ENCODE peak calls at places on chromosomes 2 and 18, in five cellular contexts. C is kidney epithelial cell, J is astrocyte of the cerebellum, D is BJ, V is RWPE1. W is an unnamed sample.

GRCh38 chr2:15557947-15558346 is 3.2 kb downstream of the NBAS start:
- DNase-seq in C (no peak), D (no peak), J (no peak), V (no peak), W (no peak)

GRCh38 chr18:25875574-25875973 is 214.8 kb downstream of the SS18 start:
- DNase-seq in V (no peak), J (no peak), D (no peak), C (peak; percentile 5), W (no peak)

GRCh38 chr18:8609711-8610441 is 639 bp downstream of the RAB12 start:
- DNase-seq in D (no peak), C (no peak), V (no peak), J (no peak), W (no peak)

GRCh38 chr2:74922592-74923227 is 35.7 kb upstream of the POLE4 start:
- DNase-seq in C (no peak), D (no peak), V (no peak), J (no peak), W (no peak)

GRCh38 chr2:926896-927295 is 23.8 kb upstream of the SNTG2 start:
- DNase-seq in J (no peak), C (no peak), V (no peak), D (no peak), W (no peak)

GRCh38 chr2:149008381-149008780 is 30.1 kb upstream of the LYPD6B start:
- DNase-seq in J (no peak), D (no peak), V (no peak), C (no peak), W (no peak)

GRCh38 chr2:173354073-173354600 is 535 bp upstream of the CDCA7 start:
- DNase-seq in C (no peak), D (no peak), J (no peak), V (peak; percentile 65), W (no peak)

GRCh38 chr2:200471324-200471848 is 38.5 kb downstream of the KCTD18 start:
- DNase-seq in D (no peak), C (no peak), V (peak; percentile 32), J (no peak), W (no peak)

GRCh38 chr2:27075219-27075871 is 3.1 kb upstream of the EMILIN1 start:
- DNase-seq in D (no peak), C (no peak), J (no peak), V (no peak), W (no peak)

GRCh38 chr2:106582431-106583143 is 95.4 kb downstream of the CD8B2 start:
- DNase-seq in J (peak; percentile 72), D (peak; percentile 18), V (peak; percentile 89), C (peak; percentile 31), W (peak; percentile 44)

GRCh38 chr2:218010838-218011616 is 8.2 kb upstream of the TNS1 start:
- DNase-seq in V (no peak), D (no peak), J (no peak), C (no peak), W (no peak)

GRCh38 chr2:101961287-101962242 is 30.2 kb upstream of the IL1R2 start:
- DNase-seq in C (no peak), V (no peak), J (peak; percentile 100), D (peak; percentile 76), W (peak; percentile 98)
- TF ChIP-seq CTCF in C (no peak), V (no peak), J (peak; percentile 51), D (peak; percentile 36), W (peak; percentile 37)

DNA sequence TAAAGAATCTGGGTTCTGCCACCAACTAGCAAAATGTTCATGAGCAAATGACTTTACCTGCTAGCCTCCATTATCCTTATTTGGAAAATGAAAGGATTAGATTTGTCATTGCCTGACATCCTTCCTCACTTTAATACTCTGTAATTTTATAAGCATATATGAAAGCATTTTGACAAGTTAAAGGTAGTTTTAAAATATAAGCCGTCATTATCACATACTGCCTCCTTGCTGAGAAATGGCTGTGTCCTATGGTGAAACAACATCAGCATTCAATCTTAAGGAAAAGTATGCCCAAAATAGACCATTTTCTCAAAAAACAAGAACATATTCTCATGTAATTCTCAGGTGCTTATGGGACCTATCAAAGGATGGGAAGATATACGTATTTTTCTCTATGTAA is 461.2 kb downstream of the SUCLG1 start:
- DNase-seq in D (no peak), C (no peak), J (no peak), V (no peak), W (no peak)
- TF ChIP-seq CTCF in D (no peak), C (no peak), J (no peak), V (no peak), W (no peak)

GRCh38 chr18:49904871-49905555 is 91.7 kb upstream of the ACAA2 start:
- DNase-seq in D (no peak), V (no peak), J (no peak), C (no peak), W (no peak)

GRCh38 chr18:49894827-49895226 is 81.5 kb upstream of the ACAA2 start:
- DNase-seq in C (no peak), V (no peak), D (no peak), J (no peak), W (no peak)

GRCh38 chr18:49901862-49902340 is 88.6 kb upstream of the ACAA2 start:
- DNase-seq in V (no peak), D (no peak), C (no peak), J (no peak), W (no peak)

GRCh38 chr18:49898421-49898820 is 85.1 kb upstream of the ACAA2 start:
- DNase-seq in D (no peak), C (no peak), V (peak; percentile 14), J (peak; percentile 81), W (no peak)

DNA sequence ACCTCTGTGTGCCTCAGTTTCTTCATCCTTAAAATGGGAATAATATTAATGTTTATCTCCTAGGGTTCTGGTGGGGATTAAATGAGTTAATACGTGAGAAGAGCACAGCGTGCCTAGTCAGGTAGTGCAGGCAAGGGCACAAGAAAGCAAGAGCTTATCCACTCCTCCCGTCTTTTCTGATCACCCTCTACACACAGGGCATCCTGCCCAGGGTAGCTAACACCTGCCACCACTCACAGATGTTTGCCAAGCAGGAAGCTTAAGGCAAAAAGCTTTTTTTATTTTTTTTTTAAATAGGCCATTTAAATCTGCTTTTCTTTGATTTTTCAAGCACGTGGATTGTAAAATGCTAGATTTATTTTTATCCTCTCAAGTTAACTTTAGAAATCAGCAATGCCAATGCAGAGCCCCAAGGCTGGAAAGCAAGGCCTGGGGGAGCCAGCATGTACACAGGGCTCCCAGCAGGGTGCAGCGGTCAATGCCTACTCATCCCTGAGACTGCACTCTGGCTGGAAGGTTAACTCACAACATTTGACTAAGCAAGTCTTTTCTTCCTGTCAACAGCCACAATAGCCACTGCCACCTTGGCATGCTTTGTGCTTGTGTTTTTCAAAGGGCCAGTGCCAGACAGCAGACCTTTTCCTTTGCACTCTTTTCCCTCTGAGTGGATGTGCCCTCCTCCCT is 86.5 kb upstream of the ACAA2 start:
- DNase-seq in V (no peak), J (no peak), C (no peak), D (no peak), W (no peak)
- TF ChIP-seq CTCF in V (no peak), J (no peak), C (peak; percentile 43), D (no peak), W (no peak)

GRCh38 chr2:124810132-124810531 is 785.0 kb downstream of the CNTNAP5 start:
- DNase-seq in D (no peak), J (no peak), C (no peak), V (peak; percentile 13), W (no peak)
- TF ChIP-seq CTCF in D (peak; percentile 26), J (no peak), C (no peak), V (no peak), W (no peak)

GRCh38 chr2:58594175-58594574 is 353.1 kb upstream of the FANCL start:
- DNase-seq in J (no peak), C (no peak), D (no peak), V (peak; percentile 40), W (no peak)
- TF ChIP-seq CTCF in J (peak; percentile 33), C (peak; percentile 17), D (peak; percentile 13), V (no peak), W (no peak)

W was measured in AG09319.